ENCODE peak calls at places on chromosomes 7 and 10, in four cellular contexts. One of them, this sample, is unnamed.

GRCh38 chr10:113474756-113475155 is 78.1 kb upstream of the HABP2 start:
- DNase-seq in GM23338: no peak
- DNase-seq in breast epithelium: no peak
- DNase-seq in HCT116: no peak
- DNase-seq in this sample: no peak

GRCh38 chr10:16105082-16105481 is 244.8 kb upstream of the MINDY3 start:
- DNase-seq in GM23338: no peak
- DNase-seq in breast epithelium: no peak
- DNase-seq in HCT116: no peak
- DNase-seq in this sample: no peak

GRCh38 chr10:102868976-102869289 is 337 bp upstream of the AS3MT start:
- DNase-seq in GM23338: peak; percentile 21
- DNase-seq in breast epithelium: no peak
- DNase-seq in HCT116: no peak
- DNase-seq in this sample: no peak

GRCh38 chr7:1585142-1585981 is 15.5 kb upstream of the PSMG3 start:
- DNase-seq in HCT116: no peak
- DNase-seq in GM23338: no peak
- DNase-seq in breast epithelium: no peak
- DNase-seq in this sample: no peak

GRCh38 chr7:97002555-97003261 is 2.6 kb upstream of the DLX6 start:
- DNase-seq in breast epithelium: no peak
- DNase-seq in HCT116: no peak
- DNase-seq in GM23338: peak; percentile 35
- DNase-seq in this sample: no peak

GRCh38 chr10:63466168-63466935 is 575 bp upstream of the JMJD1C start:
- DNase-seq in breast epithelium: peak; percentile 58
- DNase-seq in GM23338: peak; percentile 63
- DNase-seq in HCT116: peak; percentile 45
- DNase-seq in this sample: peak; percentile 64

GRCh38 chr7:13839063-13839462 is 150.4 kb downstream of the ETV1 start:
- DNase-seq in breast epithelium: no peak
- DNase-seq in GM23338: no peak
- DNase-seq in HCT116: no peak
- DNase-seq in this sample: no peak

GRCh38 chr7:105209433-105209832 is 179.3 kb downstream of the SRPK2 start:
- DNase-seq in breast epithelium: no peak
- DNase-seq in GM23338: no peak
- DNase-seq in HCT116: no peak
- DNase-seq in this sample: no peak

GRCh38 chr10:82866424-82867020 is 991.5 kb downstream of the NRG3 start:
- DNase-seq in HCT116: no peak
- DNase-seq in breast epithelium: no peak
- DNase-seq in GM23338: no peak
- DNase-seq in this sample: no peak

GRCh38 chr10:115830260-115830970 is 442.6 kb downstream of the GFRA1 start:
- DNase-seq in GM23338: no peak
- DNase-seq in breast epithelium: no peak
- DNase-seq in HCT116: no peak
- DNase-seq in this sample: no peak

GRCh38 chr7:6248581-6248980 is 23.8 kb downstream of the CYTH3 start:
- DNase-seq in GM23338: no peak
- DNase-seq in HCT116: no peak
- DNase-seq in breast epithelium: no peak
- DNase-seq in this sample: no peak

GRCh38 chr10:97222346-97222961 is 36.7 kb upstream of the SLIT1 start:
- DNase-seq in HCT116: no peak
- DNase-seq in GM23338: peak; percentile 87
- DNase-seq in breast epithelium: no peak
- DNase-seq in this sample: no peak

GRCh38 chr7:106538638-106539037 is 122.3 kb downstream of the CCDC71L start:
- DNase-seq in breast epithelium: no peak
- DNase-seq in GM23338: no peak
- DNase-seq in HCT116: no peak
- DNase-seq in this sample: no peak

GRCh38 chr7:19464751-19465150 is 244.1 kb downstream of the POLR1F start:
- DNase-seq in HCT116: no peak
- DNase-seq in breast epithelium: no peak
- DNase-seq in GM23338: no peak
- DNase-seq in this sample: no peak

GRCh38 chr7:19463581-19463980 is 245.3 kb downstream of the POLR1F start:
- DNase-seq in HCT116: no peak
- DNase-seq in breast epithelium: no peak
- DNase-seq in GM23338: no peak
- DNase-seq in this sample: no peak

GRCh38 chr7:19470031-19470430 is 238.8 kb downstream of the POLR1F start:
- DNase-seq in breast epithelium: no peak
- DNase-seq in HCT116: no peak
- DNase-seq in GM23338: no peak
- DNase-seq in this sample: no peak

GRCh38 chr7:19464241-19464640 is 244.6 kb downstream of the POLR1F start:
- DNase-seq in HCT116: no peak
- DNase-seq in GM23338: no peak
- DNase-seq in breast epithelium: no peak
- DNase-seq in this sample: no peak
- TF ChIP-seq POLR2AphosphoS5 in HCT116: no peak
- TF ChIP-seq POLR2AphosphoS5 in GM23338: no peak
- TF ChIP-seq POLR2AphosphoS5 in breast epithelium: no peak
- TF ChIP-seq POLR2AphosphoS5 in this sample: no peak

DNA sequence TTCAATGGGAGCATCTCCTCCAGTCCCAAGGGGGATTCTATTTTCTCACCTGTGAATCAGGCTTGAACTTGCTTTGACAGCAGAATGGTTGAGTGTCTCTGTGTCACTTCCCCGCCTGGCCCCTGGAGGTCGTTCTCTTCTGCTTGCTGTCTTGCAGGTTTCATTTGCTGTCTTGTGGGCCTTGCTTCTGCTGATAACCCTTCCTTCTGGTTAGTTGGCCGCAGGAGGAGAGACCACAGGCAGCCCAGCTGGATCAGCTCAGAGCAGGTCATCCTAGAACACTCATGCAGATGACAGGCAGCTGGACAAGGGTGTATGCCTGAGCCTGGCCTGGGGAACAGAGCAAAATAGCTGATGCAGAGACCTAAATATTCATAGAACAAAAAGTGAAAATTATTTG is 344.2 kb upstream of the ADARB2 start:
- DNase-seq in GM23338: peak; percentile 64
- DNase-seq in breast epithelium: no peak
- DNase-seq in HCT116: no peak
- DNase-seq in this sample: no peak
- TF ChIP-seq CTCF in GM23338: peak; percentile 82
- TF ChIP-seq CTCF in breast epithelium: no peak
- TF ChIP-seq CTCF in HCT116: no peak
- TF ChIP-seq CTCF in this sample: no peak

GRCh38 chr10:79320785-79321493 is 26.3 kb upstream of the PPIF start:
- DNase-seq in breast epithelium: no peak
- DNase-seq in GM23338: no peak
- DNase-seq in HCT116: no peak
- DNase-seq in this sample: no peak
- TF ChIP-seq POLR2AphosphoS5 in breast epithelium: no peak
- TF ChIP-seq POLR2AphosphoS5 in GM23338: no peak
- TF ChIP-seq POLR2AphosphoS5 in HCT116: no peak
- TF ChIP-seq POLR2AphosphoS5 in this sample: no peak

GRCh38 chr7:18647602-18648001 is 152.1 kb downstream of the HDAC9 start:
- DNase-seq in breast epithelium: no peak
- DNase-seq in HCT116: no peak
- DNase-seq in GM23338: no peak
- DNase-seq in this sample: no peak
- TF ChIP-seq CTCF in breast epithelium: no peak
- TF ChIP-seq CTCF in HCT116: no peak
- TF ChIP-seq CTCF in GM23338: no peak
- TF ChIP-seq CTCF in this sample: no peak

DNA sequence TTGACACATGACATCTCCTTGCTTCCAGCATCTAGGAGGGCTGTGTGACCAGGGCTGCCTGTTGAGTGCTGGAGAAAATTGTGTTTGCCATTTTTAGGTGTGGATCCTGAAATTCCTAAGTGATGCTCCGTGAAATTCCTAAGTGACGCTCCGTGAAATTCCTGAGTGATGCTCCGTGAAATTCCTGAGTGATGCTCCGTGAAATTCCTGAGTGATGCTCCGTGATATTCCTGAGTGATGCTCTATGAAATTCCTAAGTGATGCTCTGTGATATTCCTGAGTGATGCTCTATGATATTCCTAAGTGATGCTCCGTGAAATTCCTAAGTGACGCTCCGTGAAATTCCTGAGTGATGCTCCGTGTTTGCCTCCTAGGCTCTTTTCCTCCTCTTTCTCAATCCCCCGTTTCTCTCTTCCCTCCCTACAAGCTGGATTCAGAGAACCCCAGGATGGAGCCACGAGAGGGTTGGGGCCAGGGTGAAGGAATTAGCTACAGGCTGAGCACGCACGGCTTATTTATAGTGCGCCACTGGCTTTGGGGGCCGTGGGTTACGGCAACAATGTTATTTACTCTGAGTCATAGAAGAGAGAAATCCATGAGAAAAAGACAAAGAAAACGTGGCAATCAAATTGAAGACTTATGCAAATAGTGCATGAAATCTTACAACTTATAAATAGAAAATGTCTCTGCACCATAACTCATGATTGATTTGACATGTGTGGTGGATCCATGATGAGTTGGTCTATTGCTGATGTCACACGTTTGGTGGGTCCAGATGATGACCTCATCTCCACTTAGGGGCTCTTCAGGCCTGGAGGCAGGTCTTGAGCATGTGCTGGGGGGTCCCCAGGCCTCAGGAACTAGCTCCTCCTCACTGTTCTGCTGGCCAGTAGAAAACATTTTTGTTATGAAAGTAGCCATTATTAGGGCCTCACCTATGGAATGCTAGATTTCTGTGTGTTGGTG is 224.5 kb downstream of the WDR37 start:
- DNase-seq in GM23338: no peak
- DNase-seq in breast epithelium: no peak
- DNase-seq in HCT116: no peak
- DNase-seq in this sample: no peak
- TF ChIP-seq POLR2AphosphoS5 in GM23338: no peak
- TF ChIP-seq POLR2AphosphoS5 in breast epithelium: no peak
- TF ChIP-seq POLR2AphosphoS5 in HCT116: no peak
- TF ChIP-seq POLR2AphosphoS5 in this sample: no peak

GRCh38 chr10:120949511-120950102 is 98.4 kb downstream of the WDR11 start:
- DNase-seq in HCT116: no peak
- DNase-seq in breast epithelium: no peak
- DNase-seq in GM23338: peak; percentile 48
- DNase-seq in this sample: no peak
- TF ChIP-seq CTCF in HCT116: no peak
- TF ChIP-seq CTCF in breast epithelium: no peak
- TF ChIP-seq CTCF in GM23338: no peak
- TF ChIP-seq CTCF in this sample: no peak

DNA sequence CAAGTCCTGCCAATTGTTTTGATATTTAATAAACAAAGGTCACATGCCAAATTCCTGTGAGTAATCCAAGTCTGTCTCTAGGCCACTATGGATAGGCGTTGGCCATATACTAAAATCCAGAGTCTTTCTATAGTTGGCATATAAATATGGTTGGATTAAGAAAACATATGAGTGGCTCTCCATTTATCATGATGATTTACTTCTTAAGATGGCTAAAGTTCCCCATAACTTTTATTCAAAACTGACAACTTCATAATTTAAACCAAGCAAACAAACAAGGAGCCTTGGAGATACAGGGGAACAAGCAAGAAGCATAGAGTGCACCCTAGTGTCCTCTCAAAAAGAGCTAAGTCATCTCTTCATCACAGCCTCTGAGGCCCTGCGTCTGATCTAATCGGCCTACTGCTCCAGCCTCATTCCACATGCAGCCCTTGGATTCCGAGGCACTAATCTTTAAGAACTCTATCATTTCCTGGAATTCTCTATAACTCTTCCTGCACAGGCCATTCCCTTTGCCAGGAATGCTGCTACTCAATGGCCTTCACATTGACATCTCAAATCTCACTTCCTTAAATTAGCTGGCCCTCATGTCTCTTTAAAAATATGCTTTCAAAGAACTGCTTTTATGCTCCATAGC is 32.8 kb upstream of the NRCAM start:
- DNase-seq in HCT116: no peak
- DNase-seq in breast epithelium: no peak
- DNase-seq in GM23338: peak; percentile 20
- DNase-seq in this sample: no peak
- TF ChIP-seq POLR2AphosphoS5 in HCT116: no peak
- TF ChIP-seq POLR2AphosphoS5 in breast epithelium: no peak
- TF ChIP-seq POLR2AphosphoS5 in GM23338: no peak
- TF ChIP-seq POLR2AphosphoS5 in this sample: no peak

GRCh38 chr7:256461-256940 is 33.5 kb upstream of the FOXL3 start:
- DNase-seq in GM23338: no peak
- DNase-seq in HCT116: no peak
- DNase-seq in breast epithelium: no peak
- DNase-seq in this sample: no peak

GRCh38 chr7:254337-255037 is 35.5 kb upstream of the FOXL3 start:
- DNase-seq in breast epithelium: no peak
- DNase-seq in HCT116: no peak
- DNase-seq in GM23338: no peak
- DNase-seq in this sample: no peak

GRCh38 chr7:253491-254336 is 36.3 kb upstream of the FOXL3 start:
- DNase-seq in breast epithelium: no peak
- DNase-seq in GM23338: no peak
- DNase-seq in HCT116: no peak
- DNase-seq in this sample: peak; percentile 44

GRCh38 chr7:255721-256361 is 34.1 kb upstream of the FOXL3 start:
- DNase-seq in GM23338: no peak
- DNase-seq in HCT116: no peak
- DNase-seq in breast epithelium: no peak
- DNase-seq in this sample: no peak

DNA sequence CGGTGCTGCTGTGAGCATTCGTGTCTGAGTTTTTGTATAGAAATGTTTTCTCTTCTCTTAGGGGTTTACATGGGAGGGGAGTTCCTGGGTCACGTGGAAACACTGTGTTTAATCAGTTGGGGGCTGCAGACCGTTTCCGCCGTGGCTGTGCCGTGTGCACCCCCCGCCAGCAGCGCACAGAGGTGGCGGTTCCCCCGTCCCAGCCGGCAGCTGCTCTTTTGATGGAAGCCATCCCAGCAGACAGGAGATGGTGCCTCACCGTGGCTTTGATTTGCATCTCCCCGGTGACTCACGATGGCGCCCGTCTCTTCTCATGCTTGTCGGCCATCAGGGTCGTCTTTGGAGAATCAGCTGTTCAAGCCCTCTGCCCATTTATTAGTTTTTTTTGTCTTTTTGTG is 34.9 kb upstream of the FOXL3 start:
- DNase-seq in HCT116: no peak
- DNase-seq in breast epithelium: no peak
- DNase-seq in GM23338: no peak
- DNase-seq in this sample: no peak
- TF ChIP-seq CTCF in HCT116: no peak
- TF ChIP-seq CTCF in breast epithelium: no peak
- TF ChIP-seq CTCF in GM23338: no peak
- TF ChIP-seq CTCF in this sample: no peak

DNA sequence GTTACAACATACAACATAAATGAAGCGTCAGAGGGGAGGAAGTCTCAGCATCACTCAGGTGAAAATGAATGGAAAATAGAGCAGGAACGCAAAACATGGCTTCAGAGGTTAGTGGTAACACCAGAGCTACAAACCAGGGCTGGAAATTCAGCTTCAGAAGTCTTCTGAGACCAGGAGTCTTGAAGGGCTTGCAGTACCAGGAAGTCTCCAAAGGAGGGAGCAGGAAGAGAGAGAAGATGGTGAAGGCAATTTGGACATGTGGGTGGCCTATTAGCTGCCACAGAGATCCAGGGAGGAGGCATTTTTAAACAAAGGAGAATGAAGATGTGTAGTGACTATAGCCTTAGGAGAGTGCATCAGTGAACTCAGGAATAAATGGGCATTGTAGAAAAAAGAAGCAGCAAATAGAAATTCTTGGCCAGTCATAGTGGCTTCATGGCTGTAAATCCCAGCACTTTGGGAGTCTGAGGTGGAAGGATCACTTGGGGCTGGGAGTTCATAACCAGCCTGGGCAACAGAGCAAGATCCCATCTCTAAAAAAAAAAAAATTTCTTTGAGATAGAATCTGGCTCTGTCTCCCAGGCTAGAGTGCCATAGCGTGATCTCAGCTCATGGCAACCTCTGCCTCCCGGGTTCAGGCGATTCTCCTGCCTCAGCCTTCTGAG is 9.3 kb upstream of the TET1 start:
- DNase-seq in HCT116: peak; percentile 81
- DNase-seq in breast epithelium: no peak
- DNase-seq in GM23338: peak; percentile 97
- DNase-seq in this sample: peak; percentile 38
- TF ChIP-seq POLR2AphosphoS5 in HCT116: no peak
- TF ChIP-seq POLR2AphosphoS5 in breast epithelium: no peak
- TF ChIP-seq POLR2AphosphoS5 in GM23338: no peak
- TF ChIP-seq POLR2AphosphoS5 in this sample: peak; percentile 33